ENCODE peak calls at places on chromosomes 3 and 15, in four cellular contexts. Z is fibroblast of mammary gland, W is PC-3, P is upper lobe of left lung. D is an unnamed sample.

GRCh38 chr15:39596358-39597051 is 15.6 kb downstream of the THBS1 start:
- DNase-seq in Z (peak), W (peak), P (no peak), D (no peak)

GRCh38 chr3:27877122-27878011 is 155.2 kb upstream of the EOMES start:
- DNase-seq in Z (no peak), W (no peak), P (no peak), D (no peak)

GRCh38 chr3:184441202-184441900 is 61.5 kb downstream of the CHRD start:
- DNase-seq in Z (no peak), W (no peak), P (no peak), D (no peak)

GRCh38 chr15:101346928-101347327 is 51.9 kb upstream of the SNRPA1 start:
- DNase-seq in Z (no peak), W (no peak), P (no peak), D (no peak)

GRCh38 chr3:165839296-165840076 is 2.3 kb upstream of the BCHE start:
- DNase-seq in Z (no peak), W (no peak), P (no peak), D (no peak)

GRCh38 chr15:90058308-90058707 is 44.0 kb downstream of the IDH2 start:
- DNase-seq in Z (no peak), W (no peak), P (no peak), D (peak)

GRCh38 chr3:23055733-23056376 is 147.3 kb upstream of the UBE2E2 start:
- DNase-seq in Z (peak), W (peak), P (no peak), D (no peak)

GRCh38 chr3:122920986-122921385 is 106.6 kb downstream of the SEMA5B start:
- DNase-seq in Z (no peak), W (no peak), P (no peak), D (no peak)

GRCh38 chr15:49815937-49816336 is 195.1 kb downstream of the DTWD1 start:
- DNase-seq in Z (peak), W (no peak), P (no peak), D (no peak)

GRCh38 chr3:138051946-138052802 is 42.2 kb downstream of the CLDN18 start:
- DNase-seq in Z (peak), W (peak), P (no peak), D (no peak)

GRCh38 chr3:172658344-172659245 is 52.3 kb downstream of the NCEH1 start:
- DNase-seq in Z (peak), W (peak), P (no peak), D (no peak)

GRCh38 chr15:71344316-71344715 is 229.0 kb downstream of the THSD4 start:
- DNase-seq in Z (no peak), W (no peak), P (no peak), D (no peak)

GRCh38 chr3:127093312-127093711 is 99.6 kb upstream of the PRR23E start:
- DNase-seq in Z (no peak), W (no peak), P (peak), D (no peak)

DNA sequence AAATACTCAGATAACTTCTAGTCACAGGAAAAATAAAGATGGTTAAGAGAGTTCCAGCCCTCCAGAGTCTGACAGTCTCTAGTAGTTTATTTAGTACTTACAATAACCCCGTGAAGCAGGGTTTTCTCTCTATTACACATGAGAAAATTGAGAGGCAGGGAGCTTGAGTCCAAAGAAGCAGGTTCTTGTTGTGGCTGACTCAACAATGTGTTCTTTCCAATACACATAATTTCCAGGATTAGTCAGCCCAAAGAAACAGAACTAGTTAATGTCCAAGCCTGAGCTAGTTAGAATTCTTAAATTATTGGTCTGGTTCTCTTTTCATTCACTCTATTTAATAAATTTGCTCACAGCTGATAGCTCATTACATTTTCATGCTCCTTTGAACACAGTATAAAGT is 49.9 kb downstream of the ALDH1A2 start:
- DNase-seq in Z (peak), W (peak), P (no peak), D (no peak)
- TF ChIP-seq CTCF in Z (no peak), W (no peak), P (no peak), D (no peak)

GRCh38 chr3:108305484-108306172 is 9.3 kb downstream of the HHLA2 start:
- DNase-seq in Z (peak), W (peak), P (no peak), D (no peak)
- TF ChIP-seq CTCF in Z (no peak), W (peak), P (no peak), D (no peak)

GRCh38 chr3:195093731-195094130 is 177.2 kb downstream of the XXYLT1 start:
- DNase-seq in Z (no peak), W (no peak), P (no peak), D (no peak)

GRCh38 chr3:195095035-195095703 is 175.8 kb downstream of the XXYLT1 start:
- DNase-seq in Z (no peak), W (no peak), P (no peak), D (peak)

GRCh38 chr3:195096053-195096452 is 174.9 kb downstream of the XXYLT1 start:
- DNase-seq in Z (no peak), W (no peak), P (no peak), D (no peak)

GRCh38 chr3:195095704-195096036 is 175.3 kb downstream of the XXYLT1 start:
- DNase-seq in Z (peak), W (peak), P (no peak), D (no peak)

DNA sequence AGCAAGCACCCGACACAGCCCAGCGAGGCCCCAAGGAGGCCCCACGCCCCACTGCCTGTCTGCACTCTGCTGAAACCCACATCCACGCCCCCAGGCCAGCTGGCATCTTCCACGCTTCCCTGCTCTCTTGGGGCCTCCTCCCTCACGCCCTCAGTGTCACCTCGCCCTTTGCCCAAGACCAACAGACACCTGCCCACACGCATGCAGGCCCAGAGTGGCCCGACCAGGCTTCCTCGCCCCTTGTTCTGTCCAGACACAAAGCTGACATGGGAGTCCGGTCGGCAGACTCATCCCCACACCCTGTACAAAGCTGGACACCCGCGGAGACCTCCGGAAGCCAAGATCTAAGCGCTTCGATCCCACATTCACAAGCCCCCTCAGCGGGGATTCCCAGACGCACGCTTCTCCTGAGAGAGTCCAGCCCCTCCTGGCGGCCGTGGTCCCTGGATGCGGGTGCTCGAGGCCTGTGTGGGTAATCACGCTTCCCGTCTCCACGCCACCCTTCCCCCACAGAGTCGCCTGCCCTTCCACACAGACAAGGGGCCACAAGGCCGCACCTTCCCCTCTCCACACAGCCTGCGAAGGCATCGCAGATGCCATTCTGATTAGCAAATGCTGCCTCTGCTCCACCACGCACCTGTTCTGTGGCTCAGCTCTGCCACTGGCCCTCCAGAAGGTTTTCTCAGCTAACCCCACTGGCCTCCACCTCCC is 176.6 kb downstream of the XXYLT1 start:
- DNase-seq in Z (no peak), W (no peak), P (no peak), D (peak)
- TF ChIP-seq CTCF in Z (no peak), W (no peak), P (no peak), D (no peak)

GRCh38 chr3:57852896-57853295 is 96.8 kb downstream of the SLMAP start:
- DNase-seq in Z (peak), W (peak), P (no peak), D (no peak)
- TF ChIP-seq CTCF in Z (peak), W (peak), P (no peak), D (no peak)